ENCODE peak calls at places on chromosome 12, in nine cellular contexts. R is activated naive CD8-positive, alpha-beta T cell treated with anti-CD3 and anti-CD28 coated beads, Interleukin-2, amount 50 U/mL, for 24 hours; I is posterior cingulate gyrus; C is Caki2; K is pulmonary artery endothelial cell; P is NCI-H510A treated with DMSO at 0.1 percent for 48 hours; M is lung; N is kidney tubule cell; O is activated naive CD4-positive, alpha-beta T cell. S is an unnamed sample.

GRCh38 chr12:6384499-6385436 is 806 bp downstream of the LTBR start:
- DNase-seq in R (no peak), I (peak), C (no peak), K (no peak), P (no peak), M (no peak), N (no peak), O (no peak), S (peak)

GRCh38 chr12:77932216-77932615 is 101.5 kb downstream of the NAV3 start:
- DNase-seq in R (no peak), I (no peak), C (no peak), K (no peak), P (no peak), M (no peak), N (no peak), O (no peak), S (peak)

GRCh38 chr12:47843226-47843980 is 23.7 kb upstream of the HDAC7 start:
- DNase-seq in R (no peak), I (no peak), C (no peak), K (no peak), P (no peak), M (no peak), N (peak), O (no peak), S (no peak)

GRCh38 chr12:26318661-26319068 is 123.3 kb downstream of the SSPN start:
- DNase-seq in R (no peak), I (no peak), C (peak), K (peak), P (no peak), M (no peak), N (peak), O (no peak), S (peak)

GRCh38 chr12:63362801-63363200 is 211.8 kb upstream of the AVPR1A start:
- DNase-seq in R (no peak), I (no peak), C (peak), K (no peak), P (no peak), M (no peak), N (peak), O (no peak), S (peak)

GRCh38 chr12:4221157-4221556 is 52.4 kb upstream of the CCND2 start:
- DNase-seq in R (no peak), I (no peak), C (no peak), K (no peak), P (no peak), M (no peak), N (no peak), O (no peak), S (no peak)

GRCh38 chr12:26195250-26195640 is at the start of gene SSPN:
- DNase-seq in R (peak), I (peak), C (peak), K (no peak), P (peak), M (peak), N (peak), O (no peak), S (peak)

GRCh38 chr12:126668538-126668937 is 1598.4 kb upstream of the TMEM132C start:
- DNase-seq in R (no peak), I (no peak), C (peak), K (no peak), P (peak), M (no peak), N (peak), O (no peak), S (no peak)

GRCh38 chr12:108856428-108857157 is 790 bp downstream of the SSH1 start:
- DNase-seq in R (peak), I (peak), C (peak), K (no peak), P (no peak), M (peak), N (peak), O (no peak), S (peak)

GRCh38 chr12:121812320-121812871 is 8.6 kb downstream of the SETD1B start:
- DNase-seq in R (peak), I (peak), C (peak), K (no peak), P (peak), M (peak), N (peak), O (no peak), S (peak)

GRCh38 chr12:63400746-63401145 is 249.7 kb upstream of the AVPR1A start:
- DNase-seq in R (no peak), I (no peak), C (peak), K (peak), P (peak), M (no peak), N (peak), O (no peak), S (peak)

GRCh38 chr12:102702447-102703114 is 214.5 kb downstream of the PAH start:
- DNase-seq in R (peak), I (no peak), C (peak), K (no peak), P (peak), M (peak), N (peak), O (no peak), S (peak)

GRCh38 chr12:9649532-9649940 is 20.0 kb upstream of the CLEC2D start:
- DNase-seq in R (peak), I (no peak), C (peak), K (no peak), P (peak), M (no peak), N (peak), O (no peak), S (no peak)

GRCh38 chr12:93879476-93880376 is 202.6 kb downstream of the CRADD start:
- DNase-seq in R (no peak), I (no peak), C (peak), K (no peak), P (no peak), M (peak), N (peak), O (no peak), S (no peak)

GRCh38 chr12:1103051-1103450 is 112.0 kb downstream of the ERC1 start:
- DNase-seq in R (no peak), I (no peak), C (no peak), K (no peak), P (no peak), M (no peak), N (no peak), O (no peak), S (no peak)

GRCh38 chr12:102314821-102315220 is 117.2 kb upstream of the PMCH start:
- DNase-seq in R (no peak), I (no peak), C (no peak), K (no peak), P (no peak), M (no peak), N (no peak), O (no peak), S (no peak)

GRCh38 chr12:116425256-116426193 is 133.7 kb upstream of the MAP1LC3B2 start:
- DNase-seq in R (no peak), I (no peak), C (no peak), K (no peak), P (no peak), M (no peak), N (no peak), O (no peak), S (no peak)

GRCh38 chr12:68977335-68977734 is 44.4 kb upstream of the CPM start:
- DNase-seq in R (no peak), I (no peak), C (no peak), K (no peak), P (no peak), M (no peak), N (no peak), O (no peak), S (no peak)

GRCh38 chr12:49093746-49094103 is 876 bp downstream of the DHH start:
- DNase-seq in R (no peak), I (no peak), C (no peak), K (no peak), P (no peak), M (no peak), N (no peak), O (no peak), S (no peak)

GRCh38 chr12:97716356-97716755 is 253.8 kb downstream of the RMST start:
- DNase-seq in R (no peak), I (no peak), C (no peak), K (no peak), P (peak), M (no peak), N (peak), O (no peak), S (peak)

S was measured in DMS53.